ENCODE peak calls at places on chromosome 18, in eight cellular contexts. A is T follicular helper cell; T is sciatic nerve; J is A549; H is NCI-H524 treated with DMSO at 0.1 percent for 48 hours; Y is upper lobe of right lung; I is stimulated activated naive B cell treated with anti-CD40 and anti-IgM and Interleukin-4, amounts not matched to agents 10 μg/mL and 1 μg/mL and 100 μg/mL, for 72 hours; P is activated T-helper 1 cell treated with anti-CD3 and anti-CD28 coated beads, Interleukin-2, amount 50 U/mL, for 16 hours. B is an unnamed sample.

GRCh38 chr18:5556317-5556974 is 12.6 kb upstream of the EPB41L3 start:
- DNase-seq in A (no peak), T (no peak), J (no peak), H (peak), Y (no peak), I (no peak), P (no peak), B (peak)

GRCh38 chr18:45255142-45255890 is 360.0 kb upstream of the SLC14A2 start:
- DNase-seq in A (no peak), T (no peak), J (no peak), H (no peak), Y (no peak), I (no peak), P (no peak), B (no peak)

GRCh38 chr18:53411511-53411910 is 813.0 kb downstream of the MBD2 start:
- DNase-seq in A (no peak), T (no peak), J (no peak), H (no peak), Y (no peak), I (no peak), P (no peak), B (no peak)

GRCh38 chr18:74498712-74499629 is 2.8 kb downstream of the CNDP2 start:
- DNase-seq in A (peak), T (peak), J (no peak), H (no peak), Y (peak), I (peak), P (peak), B (peak)

GRCh38 chr18:62341423-62341920 is 16.4 kb downstream of the TNFRSF11A start:
- DNase-seq in A (no peak), T (no peak), J (no peak), H (no peak), Y (no peak), I (no peak), P (no peak), B (no peak)

GRCh38 chr18:10131783-10132381 is 218.1 kb downstream of the VAPA start:
- DNase-seq in A (no peak), T (no peak), J (no peak), H (no peak), Y (peak), I (no peak), P (no peak), B (no peak)

GRCh38 chr18:31687529-31687928 is 3.1 kb upstream of the B4GALT6 start:
- DNase-seq in A (no peak), T (no peak), J (no peak), H (no peak), Y (no peak), I (no peak), P (no peak), B (no peak)

GRCh38 chr18:7987284-7987976 is 420.3 kb downstream of the PTPRM start:
- DNase-seq in A (no peak), T (no peak), J (no peak), H (no peak), Y (no peak), I (no peak), P (no peak), B (peak)

GRCh38 chr18:2070636-2071035 is 500.7 kb downstream of the METTL4 start:
- DNase-seq in A (no peak), T (no peak), J (no peak), H (peak), Y (no peak), I (no peak), P (no peak), B (no peak)

GRCh38 chr18:46329736-46330246 is 225.6 kb downstream of the HAUS1 start:
- DNase-seq in A (no peak), T (no peak), J (no peak), H (no peak), Y (no peak), I (no peak), P (no peak), B (no peak)

GRCh38 chr18:7789853-7790552 is 222.9 kb downstream of the PTPRM start:
- DNase-seq in A (no peak), T (no peak), J (peak), H (no peak), Y (no peak), I (no peak), P (no peak), B (peak)

GRCh38 chr18:67425724-67426123 is 90.8 kb downstream of the DSEL start:
- DNase-seq in A (no peak), T (no peak), J (peak), H (no peak), Y (no peak), I (no peak), P (no peak), B (peak)

GRCh38 chr18:907171-907879 is 2.7 kb downstream of the ADCYAP1 start:
- DNase-seq in A (no peak), T (no peak), J (no peak), H (no peak), Y (peak), I (no peak), P (no peak), B (no peak)

GRCh38 chr18:56402872-56403516 is 235.4 kb downstream of the TXNL1 start:
- DNase-seq in A (no peak), T (no peak), J (peak), H (no peak), Y (no peak), I (no peak), P (no peak), B (peak)

GRCh38 chr18:48660346-48661228 is 121.8 kb downstream of the CTIF start:
- DNase-seq in A (no peak), T (no peak), J (no peak), H (no peak), Y (no peak), I (no peak), P (no peak), B (no peak)

GRCh38 chr18:59906203-59906602 is 6.4 kb downstream of the PMAIP1 start:
- DNase-seq in A (no peak), T (no peak), J (no peak), H (no peak), Y (no peak), I (no peak), P (no peak), B (no peak)

B was measured in ACHN.